ENCODE peak calls at places on chromosomes 3 and 15, in seven cellular contexts. Q, M, G, Z, D, A and H are unnamed samples.

GRCh38 chr3:149968216-149968615 is 2.5 kb downstream of the PFN2 start:
- DNase-seq in M (no peak), Q (peak), A (no peak), Z (no peak), D (no peak), G (no peak), H (no peak)

GRCh38 chr15:80620931-80621330 is 74.2 kb upstream of the ABHD17C start:
- DNase-seq in A (no peak), G (no peak), D (no peak), Z (no peak), M (no peak), Q (no peak), H (no peak)

GRCh38 chr15:64461577-64462162 is 1.3 kb downstream of the ZNF609 start:
- DNase-seq in M (no peak), Q (no peak), A (no peak), Z (peak), D (no peak), G (peak), H (no peak)

GRCh38 chr15:93029613-93030429 is 59.2 kb downstream of the RGMA start:
- DNase-seq in D (no peak), G (peak), Z (no peak), A (peak), M (no peak), Q (peak), H (no peak)

GRCh38 chr15:69815793-69816192 is 281.9 kb downstream of the TLE3 start:
- DNase-seq in A (no peak), M (no peak), Z (no peak), Q (no peak), D (no peak), G (no peak), H (no peak)

GRCh38 chr15:52527898-52528464 is 699 bp downstream of the MYO5A start:
- DNase-seq in G (peak), Z (no peak), A (peak), D (no peak), Q (peak), M (no peak), H (no peak)

GRCh38 chr3:170730071-170730812 is 139.8 kb downstream of the RPL22L1 start:
- DNase-seq in M (no peak), G (peak), Z (no peak), A (no peak), Q (no peak), D (no peak), H (no peak)

GRCh38 chr3:184345678-184346144 is 8.3 kb downstream of the FAM131A start:
- DNase-seq in A (peak), M (peak), Z (peak), G (peak), D (no peak), Q (peak), H (no peak)

GRCh38 chr3:5699313-5699712 is 511.8 kb downstream of the EDEM1 start:
- DNase-seq in Z (no peak), D (no peak), M (no peak), A (no peak), G (no peak), Q (no peak), H (no peak)

GRCh38 chr15:70478251-70478990 is 284.9 kb downstream of the UACA start:
- DNase-seq in Q (no peak), M (peak), Z (no peak), A (no peak), G (no peak), D (peak), H (no peak)

GRCh38 chr3:14303336-14304100 is 98.9 kb upstream of the SLC6A6 start:
- DNase-seq in D (no peak), M (no peak), G (no peak), Q (no peak), Z (no peak), A (no peak), H (no peak)

GRCh38 chr3:183283886-183284285 is 30.8 kb downstream of the B3GNT5 start:
- DNase-seq in G (no peak), M (no peak), Z (no peak), A (no peak), D (no peak), Q (no peak), H (no peak)

GRCh38 chr3:45249391-45249790 is 23.3 kb upstream of the TMEM158 start:
- DNase-seq in D (no peak), G (no peak), M (no peak), A (no peak), Q (no peak), Z (no peak), H (no peak)

GRCh38 chr15:91429973-91430372 is 329.9 kb downstream of the SV2B start:
- DNase-seq in D (no peak), Z (no peak), G (no peak), A (no peak), M (no peak), Q (no peak), H (no peak)

GRCh38 chr3:108441081-108441507 is 69.3 kb downstream of the MYH15 start:
- DNase-seq in A (no peak), M (no peak), D (no peak), G (no peak), Q (no peak), Z (peak), H (no peak)

GRCh38 chr3:11391930-11392688 is 119.9 kb downstream of the ATG7 start:
- DNase-seq in M (no peak), Z (no peak), G (peak), Q (peak), D (no peak), A (no peak), H (no peak)

GRCh38 chr15:79609501-79609900 is 177.4 kb downstream of the MINAR1 start:
- DNase-seq in Q (no peak), Z (no peak), D (no peak), A (no peak), M (no peak), G (no peak), H (no peak)

GRCh38 chr15:57237676-57238075 is 138.6 kb upstream of the CGNL1 start:
- DNase-seq in M (no peak), G (no peak), D (no peak), Z (no peak), A (no peak), Q (no peak), H (no peak)

GRCh38 chr3:105862217-105862616 is 6.6 kb downstream of the CBLB start:
- DNase-seq in G (no peak), Q (no peak), D (no peak), A (no peak), M (no peak), Z (no peak), H (no peak)

GRCh38 chr3:157464283-157464682 is 27.6 kb downstream of the PTX3 start:
- DNase-seq in M (no peak), Q (no peak), D (no peak), A (no peak), Z (no peak), G (no peak), H (no peak)

GRCh38 chr3:154247806-154248480 is 76.3 kb downstream of the DHX36 start:
- DNase-seq in G (no peak), A (no peak), D (no peak), M (no peak), Q (no peak), Z (peak), H (no peak)

GRCh38 chr15:62977952-62978811 is 64.4 kb upstream of the TPM1 start:
- DNase-seq in D (no peak), Z (no peak), G (peak), M (no peak), Q (peak), A (no peak), H (no peak)

GRCh38 chr3:13134879-13135206 is 61.6 kb upstream of the IQSEC1 start:
- DNase-seq in A (no peak), Z (no peak), M (no peak), G (no peak), Q (no peak), D (peak), H (no peak)

GRCh38 chr15:94674251-94674650 is 442.9 kb downstream of the MCTP2 start:
- DNase-seq in Z (no peak), D (no peak), G (peak), A (peak), Q (peak), M (no peak), H (no peak)

GRCh38 chr3:98563661-98564281 is 29.6 kb downstream of the CPOX start:
- DNase-seq in Q (peak), A (peak), M (no peak), G (peak), D (no peak), Z (no peak), H (no peak)

GRCh38 chr3:177483182-177483967 is 286.1 kb upstream of the TBL1XR1 start:
- DNase-seq in Z (no peak), A (peak), G (no peak), M (no peak), D (no peak), Q (peak), H (no peak)

GRCh38 chr15:69478259-69478687 is 25.7 kb downstream of the RPLP1 start:
- DNase-seq in Z (peak), A (no peak), M (peak), D (no peak), Q (no peak), G (peak), H (peak)

GRCh38 chr3:37227870-37228549 is 53.6 kb upstream of the LRRFIP2 start:
- DNase-seq in Q (no peak), D (no peak), Z (no peak), M (no peak), G (no peak), A (no peak), H (no peak)

GRCh38 chr15:100880139-100880896 is 687 bp downstream of the ALDH1A3 start:
- DNase-seq in M (no peak), Q (no peak), Z (no peak), G (peak), D (no peak), A (peak), H (no peak)

GRCh38 chr3:32839714-32840085 is 21.9 kb downstream of the TRIM71 start:
- DNase-seq in D (no peak), A (no peak), M (no peak), G (no peak), Z (no peak), Q (no peak), H (no peak)

GRCh38 chr3:178129109-178129508 is 407.1 kb upstream of the KCNMB2 start:
- DNase-seq in Q (no peak), Z (no peak), G (no peak), D (no peak), A (no peak), M (no peak), H (no peak)

GRCh38 chr3:121574449-121574848 is 6.7 kb downstream of the ARGFX start:
- DNase-seq in G (peak), D (no peak), Z (no peak), M (no peak), Q (peak), A (peak), H (no peak)

GRCh38 chr3:149667576-149667975 is 9.8 kb upstream of the WWTR1 start:
- DNase-seq in A (no peak), D (no peak), Q (no peak), G (no peak), M (no peak), Z (no peak), H (no peak)

GRCh38 chr15:63382966-63383710 is 1.5 kb upstream of the CA12 start:
- DNase-seq in Z (no peak), G (no peak), D (no peak), A (no peak), M (no peak), Q (no peak), H (no peak)

GRCh38 chr15:52486003-52486996 is 42.4 kb downstream of the MYO5A start:
- DNase-seq in M (no peak), A (no peak), Z (peak), G (no peak), D (no peak), Q (no peak), H (no peak)

GRCh38 chr15:39598958-39599845 is 18.3 kb downstream of the THBS1 start:
- DNase-seq in Z (no peak), M (no peak), D (no peak), G (peak), Q (no peak), A (peak), H (no peak)

GRCh38 chr3:13623101-13623654 is 74.3 kb downstream of the FBLN2 start:
- DNase-seq in M (peak), Q (no peak), Z (no peak), D (no peak), A (peak), G (no peak), H (no peak)

GRCh38 chr3:42117175-42118008 is 26.2 kb downstream of the TRAK1 start:
- DNase-seq in M (peak), G (peak), D (no peak), Z (no peak), Q (peak), A (peak), H (no peak)
- TF ChIP-seq CTCF in M (peak), G (peak), D (no peak), Z (peak), Q (peak), A (peak), H (no peak)

GRCh38 chr15:98770984-98771383 is 122.6 kb downstream of the IGF1R start:
- DNase-seq in D (no peak), M (no peak), G (no peak), Z (no peak), Q (no peak), A (no peak), H (no peak)
- TF ChIP-seq CTCF in D (no peak), M (no peak), G (no peak), Z (no peak), Q (no peak), A (no peak), H (no peak)

GRCh38 chr3:31357451-31357850 is 175.3 kb upstream of the STT3B start:
- DNase-seq in D (no peak), Z (no peak), G (no peak), M (no peak), Q (no peak), A (no peak), H (no peak)

GRCh38 chr3:31356941-31357340 is 175.8 kb upstream of the STT3B start:
- DNase-seq in G (peak), M (peak), Z (no peak), D (no peak), Q (peak), A (peak), H (no peak)

GRCh38 chr3:31350307-31350706 is 182.4 kb upstream of the STT3B start:
- DNase-seq in Q (no peak), A (no peak), M (no peak), G (no peak), Z (no peak), D (no peak), H (no peak)

GRCh38 chr3:31353166-31353565 is 179.6 kb upstream of the STT3B start:
- DNase-seq in A (peak), G (no peak), Z (no peak), M (no peak), D (no peak), Q (no peak), H (no peak)

GRCh38 chr3:31354373-31354772 is 178.4 kb upstream of the STT3B start:
- DNase-seq in A (peak), Q (no peak), G (peak), Z (no peak), D (no peak), M (no peak), H (no peak)
- TF ChIP-seq CTCF in A (no peak), Q (no peak), G (no peak), Z (no peak), D (no peak), M (no peak), H (no peak)

GRCh38 chr15:78540135-78540954 is at the start of gene PSMA4:
- DNase-seq in A (peak), Q (peak), M (peak), Z (peak), D (peak), G (peak), H (peak)
- TF ChIP-seq CTCF in A (peak), Q (no peak), M (peak), Z (peak), D (no peak), G (peak), H (no peak)

GRCh38 chr3:101081990-101082389 is 88.8 kb upstream of the ABI3BP start:
- DNase-seq in Q (no peak), A (no peak), M (no peak), D (no peak), G (no peak), Z (no peak), H (no peak)

GRCh38 chr3:101074518-101074917 is 81.3 kb upstream of the ABI3BP start:
- DNase-seq in A (no peak), Z (no peak), G (peak), D (no peak), Q (no peak), M (no peak), H (no peak)

GRCh38 chr3:101072299-101072698 is 79.1 kb upstream of the ABI3BP start:
- DNase-seq in M (no peak), Q (no peak), A (peak), D (no peak), Z (no peak), G (peak), H (no peak)

GRCh38 chr3:101081446-101081845 is 88.2 kb upstream of the ABI3BP start:
- DNase-seq in Q (no peak), G (no peak), D (no peak), M (no peak), A (no peak), Z (no peak), H (no peak)

DNA sequence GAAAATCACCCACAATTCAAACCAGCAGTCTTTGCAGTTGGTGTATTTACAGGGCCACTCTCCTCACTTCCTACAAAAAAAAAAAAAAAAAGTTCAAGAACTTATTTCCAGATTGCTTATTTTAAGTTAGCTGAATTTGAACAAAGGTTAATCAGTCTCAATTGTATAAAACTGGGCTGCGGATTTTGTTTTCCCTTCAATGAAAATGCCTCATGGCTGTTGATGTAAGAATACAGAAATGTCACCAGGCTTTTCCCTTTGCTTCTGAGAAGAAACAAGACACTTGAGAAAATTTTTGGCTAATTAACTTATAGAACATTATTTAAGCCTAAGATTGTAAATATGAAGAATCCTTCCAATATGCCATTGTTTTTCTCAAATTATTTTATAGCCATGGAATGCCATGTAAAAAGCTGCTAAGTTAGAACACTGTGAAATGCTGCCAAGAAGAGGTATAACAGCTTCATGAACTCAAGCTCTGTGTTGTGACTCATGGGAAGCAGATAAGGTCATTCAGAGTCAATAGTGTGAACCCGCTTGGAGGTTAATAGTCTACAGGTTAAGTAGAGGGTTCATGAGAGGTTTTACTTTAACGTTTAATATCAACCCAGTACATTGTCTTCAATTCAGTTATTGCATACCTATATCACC is 84.3 kb upstream of the ABI3BP start:
- DNase-seq in A (no peak), M (no peak), G (peak), D (no peak), Q (peak), Z (no peak), H (no peak)
- TF ChIP-seq CTCF in A (no peak), M (no peak), G (no peak), D (no peak), Q (no peak), Z (no peak), H (no peak)

GRCh38 chr3:131561511-131561910 is 58.7 kb upstream of the MRPL3 start:
- DNase-seq in M (no peak), A (no peak), G (peak), Z (peak), Q (no peak), D (no peak), H (no peak)
- TF ChIP-seq CTCF in M (no peak), A (no peak), G (no peak), Z (no peak), Q (no peak), D (no peak), H (no peak)

GRCh38 chr15:89244512-89244869 is 712 bp downstream of the FANCI start:
- DNase-seq in D (no peak), Q (no peak), M (no peak), G (no peak), A (no peak), Z (no peak), H (no peak)

GRCh38 chr15:89243046-89243690 is 611 bp upstream of the FANCI start:
- DNase-seq in Z (no peak), Q (no peak), G (peak), A (no peak), M (no peak), D (no peak), H (no peak)

GRCh38 chr15:89247441-89247840 is 3.7 kb downstream of the FANCI start:
- DNase-seq in A (no peak), G (peak), Q (no peak), M (no peak), D (no peak), Z (no peak), H (no peak)

GRCh38 chr15:89248584-89248983 is 4.8 kb downstream of the FANCI start:
- DNase-seq in Q (no peak), M (no peak), Z (no peak), G (no peak), D (no peak), A (no peak), H (no peak)

DNA sequence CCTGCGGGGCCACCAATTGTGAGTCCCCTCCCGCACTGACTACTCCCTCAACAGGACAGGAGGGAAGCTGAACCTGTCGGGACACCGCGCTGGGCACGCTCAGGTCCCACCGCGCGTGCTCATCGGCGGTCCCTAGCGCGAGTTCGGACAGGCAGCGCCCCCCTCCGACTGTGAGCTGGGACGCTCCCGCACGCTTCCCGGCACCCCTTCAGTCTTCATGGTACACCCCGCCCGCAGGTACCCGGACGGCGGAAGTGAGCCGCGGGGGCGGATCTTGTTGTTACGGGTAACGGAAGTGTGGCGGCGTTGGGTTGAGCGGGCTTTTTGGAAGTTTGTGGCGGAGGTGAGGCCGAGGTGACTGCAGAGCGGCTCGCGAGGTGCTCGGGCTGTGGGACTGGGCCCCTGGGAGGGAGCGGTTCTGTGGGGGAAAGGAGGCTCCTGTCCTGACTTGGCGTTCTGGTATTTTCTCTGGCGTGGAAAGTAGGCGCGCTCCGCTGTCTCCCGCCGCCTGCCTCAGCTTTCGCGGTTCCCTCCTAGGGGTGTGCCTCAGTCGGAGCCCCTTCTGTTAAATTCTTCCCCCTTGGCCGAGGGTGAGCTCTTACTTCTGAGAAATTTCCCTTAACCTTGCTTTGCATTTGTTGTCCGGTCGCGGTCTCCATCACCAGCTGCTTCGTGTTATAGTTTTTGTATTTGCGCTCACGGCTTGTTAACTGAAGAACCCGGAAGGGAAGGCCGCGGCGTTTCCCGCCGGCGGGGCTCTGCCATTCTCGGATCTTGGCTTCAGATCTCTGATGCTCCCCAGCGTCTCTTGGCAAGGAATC is at the start of gene FANCI:
- DNase-seq in Q (peak), A (peak), D (peak), Z (peak), G (peak), M (peak), H (peak)
- TF ChIP-seq CTCF in Q (no peak), A (peak), D (no peak), Z (no peak), G (peak), M (peak), H (no peak)

DNA sequence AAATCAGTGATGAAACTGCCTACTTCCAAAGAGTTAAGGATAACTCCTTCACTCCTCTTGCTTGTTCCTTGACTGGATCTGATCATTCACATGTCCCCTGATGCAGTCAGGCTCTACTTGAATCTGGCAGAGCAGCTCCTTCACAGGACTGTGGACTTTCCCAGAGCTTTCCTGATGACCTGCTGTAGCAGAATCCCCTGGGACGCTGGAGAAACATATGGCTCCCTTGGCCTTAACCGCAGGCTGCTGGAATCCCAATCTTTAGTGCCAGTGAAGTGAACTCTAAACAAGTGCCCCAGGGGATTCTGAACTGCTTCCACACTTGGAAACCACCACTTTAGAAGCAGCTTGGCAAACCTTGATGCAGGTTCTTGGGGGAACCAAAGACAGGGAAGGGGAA is 217.8 kb downstream of the CHST2 start:
- DNase-seq in D (no peak), G (peak), A (no peak), M (no peak), Z (no peak), Q (no peak), H (no peak)
- TF ChIP-seq CTCF in D (no peak), G (no peak), A (no peak), M (no peak), Z (no peak), Q (no peak), H (no peak)

GRCh38 chr15:82039871-82040270 is 5.9 kb downstream of the MEX3B start:
- DNase-seq in Z (no peak), M (no peak), D (no peak), G (no peak), A (no peak), Q (no peak), H (no peak)
- TF ChIP-seq CTCF in Z (no peak), M (no peak), D (no peak), G (no peak), A (no peak), Q (no peak), H (no peak)